ENCODE peak calls at places on chromosomes 3 and 15, in six cellular contexts. One of them, this sample, is unnamed.

GRCh38 chr3:111765136-111765535 is 93.9 kb upstream of the PHLDB2 start:
- DNase-seq in foreskin fibroblast: no peak
- DNase-seq in activated T-helper 9 cell treated with anti-CD3 and anti-CD28 coated beads, Interleukin-2, amount 50 U/mL, for 16 hours: no peak
- DNase-seq in M059J: no peak
- DNase-seq in NCI-H1092: no peak
- DNase-seq in AG08395: no peak
- DNase-seq in this sample: no peak

GRCh38 chr3:94115482-94115881 is 52.6 kb downstream of the NSUN3 start:
- DNase-seq in NCI-H1092: no peak
- DNase-seq in foreskin fibroblast: peak
- DNase-seq in M059J: peak
- DNase-seq in activated T-helper 9 cell treated with anti-CD3 and anti-CD28 coated beads, Interleukin-2, amount 50 U/mL, for 16 hours: no peak
- DNase-seq in AG08395: peak
- DNase-seq in this sample: no peak

GRCh38 chr15:49464513-49464912 is 41.5 kb downstream of the FGF7 start:
- DNase-seq in foreskin fibroblast: peak
- DNase-seq in activated T-helper 9 cell treated with anti-CD3 and anti-CD28 coated beads, Interleukin-2, amount 50 U/mL, for 16 hours: no peak
- DNase-seq in NCI-H1092: no peak
- DNase-seq in AG08395: no peak
- DNase-seq in M059J: no peak
- DNase-seq in this sample: no peak

GRCh38 chr3:178504128-178504527 is 32.1 kb upstream of the KCNMB2 start:
- DNase-seq in NCI-H1092: no peak
- DNase-seq in activated T-helper 9 cell treated with anti-CD3 and anti-CD28 coated beads, Interleukin-2, amount 50 U/mL, for 16 hours: no peak
- DNase-seq in foreskin fibroblast: no peak
- DNase-seq in AG08395: peak
- DNase-seq in M059J: peak
- DNase-seq in this sample: no peak

GRCh38 chr3:138206196-138206595 is 19.1 kb downstream of the ARMC8 start:
- DNase-seq in AG08395: no peak
- DNase-seq in M059J: no peak
- DNase-seq in activated T-helper 9 cell treated with anti-CD3 and anti-CD28 coated beads, Interleukin-2, amount 50 U/mL, for 16 hours: no peak
- DNase-seq in foreskin fibroblast: no peak
- DNase-seq in NCI-H1092: no peak
- DNase-seq in this sample: no peak

GRCh38 chr3:121995190-121996137 is 26.6 kb downstream of the ILDR1 start:
- DNase-seq in AG08395: peak
- DNase-seq in M059J: peak
- DNase-seq in activated T-helper 9 cell treated with anti-CD3 and anti-CD28 coated beads, Interleukin-2, amount 50 U/mL, for 16 hours: no peak
- DNase-seq in foreskin fibroblast: peak
- DNase-seq in NCI-H1092: no peak
- DNase-seq in this sample: no peak

GRCh38 chr3:105085506-105085905 is 281.2 kb upstream of the ALCAM start:
- DNase-seq in activated T-helper 9 cell treated with anti-CD3 and anti-CD28 coated beads, Interleukin-2, amount 50 U/mL, for 16 hours: no peak
- DNase-seq in M059J: no peak
- DNase-seq in NCI-H1092: no peak
- DNase-seq in foreskin fibroblast: no peak
- DNase-seq in AG08395: no peak
- DNase-seq in this sample: no peak

GRCh38 chr3:14728113-14728512 is 53.2 kb downstream of the C3orf20 start:
- DNase-seq in AG08395: no peak
- DNase-seq in M059J: no peak
- DNase-seq in activated T-helper 9 cell treated with anti-CD3 and anti-CD28 coated beads, Interleukin-2, amount 50 U/mL, for 16 hours: no peak
- DNase-seq in foreskin fibroblast: no peak
- DNase-seq in NCI-H1092: no peak
- DNase-seq in this sample: no peak

GRCh38 chr3:55626284-55626675 is 139.2 kb upstream of the WNT5A start:
- DNase-seq in NCI-H1092: no peak
- DNase-seq in AG08395: peak
- DNase-seq in activated T-helper 9 cell treated with anti-CD3 and anti-CD28 coated beads, Interleukin-2, amount 50 U/mL, for 16 hours: no peak
- DNase-seq in M059J: peak
- DNase-seq in foreskin fibroblast: no peak
- DNase-seq in this sample: no peak

GRCh38 chr15:39777497-39777896 is 5.1 kb downstream of the FSIP1 start:
- DNase-seq in activated T-helper 9 cell treated with anti-CD3 and anti-CD28 coated beads, Interleukin-2, amount 50 U/mL, for 16 hours: no peak
- DNase-seq in NCI-H1092: no peak
- DNase-seq in AG08395: no peak
- DNase-seq in M059J: peak
- DNase-seq in foreskin fibroblast: no peak
- DNase-seq in this sample: no peak

GRCh38 chr3:176734146-176734545 is 463.1 kb downstream of the TBL1XR1 start:
- DNase-seq in M059J: no peak
- DNase-seq in foreskin fibroblast: no peak
- DNase-seq in AG08395: no peak
- DNase-seq in activated T-helper 9 cell treated with anti-CD3 and anti-CD28 coated beads, Interleukin-2, amount 50 U/mL, for 16 hours: no peak
- DNase-seq in NCI-H1092: no peak
- DNase-seq in this sample: no peak

GRCh38 chr3:78176869-78177268 is 1137.0 kb downstream of the ROBO2 start:
- DNase-seq in M059J: no peak
- DNase-seq in activated T-helper 9 cell treated with anti-CD3 and anti-CD28 coated beads, Interleukin-2, amount 50 U/mL, for 16 hours: no peak
- DNase-seq in AG08395: no peak
- DNase-seq in foreskin fibroblast: no peak
- DNase-seq in NCI-H1092: no peak
- DNase-seq in this sample: no peak

GRCh38 chr3:167821248-167821805 is 85.8 kb downstream of the SERPINI1 start:
- DNase-seq in activated T-helper 9 cell treated with anti-CD3 and anti-CD28 coated beads, Interleukin-2, amount 50 U/mL, for 16 hours: no peak
- DNase-seq in foreskin fibroblast: no peak
- DNase-seq in M059J: no peak
- DNase-seq in AG08395: no peak
- DNase-seq in NCI-H1092: no peak
- DNase-seq in this sample: no peak

GRCh38 chr15:28861031-28861534 is 12.6 kb upstream of the GOLGA6L7 start:
- DNase-seq in AG08395: no peak
- DNase-seq in M059J: no peak
- DNase-seq in foreskin fibroblast: no peak
- DNase-seq in activated T-helper 9 cell treated with anti-CD3 and anti-CD28 coated beads, Interleukin-2, amount 50 U/mL, for 16 hours: no peak
- DNase-seq in NCI-H1092: no peak
- DNase-seq in this sample: no peak

GRCh38 chr3:13120246-13120927 is 47.2 kb upstream of the IQSEC1 start:
- DNase-seq in activated T-helper 9 cell treated with anti-CD3 and anti-CD28 coated beads, Interleukin-2, amount 50 U/mL, for 16 hours: no peak
- DNase-seq in foreskin fibroblast: no peak
- DNase-seq in NCI-H1092: no peak
- DNase-seq in AG08395: no peak
- DNase-seq in M059J: no peak
- DNase-seq in this sample: no peak

GRCh38 chr3:38030126-38031021 is 932 bp upstream of the PLCD1 start:
- DNase-seq in foreskin fibroblast: no peak
- DNase-seq in NCI-H1092: no peak
- DNase-seq in AG08395: no peak
- DNase-seq in M059J: no peak
- DNase-seq in activated T-helper 9 cell treated with anti-CD3 and anti-CD28 coated beads, Interleukin-2, amount 50 U/mL, for 16 hours: no peak
- DNase-seq in this sample: no peak

GRCh38 chr15:39407116-39407515 is 173.8 kb upstream of the THBS1 start:
- DNase-seq in activated T-helper 9 cell treated with anti-CD3 and anti-CD28 coated beads, Interleukin-2, amount 50 U/mL, for 16 hours: no peak
- DNase-seq in NCI-H1092: no peak
- DNase-seq in foreskin fibroblast: peak
- DNase-seq in AG08395: peak
- DNase-seq in M059J: no peak
- DNase-seq in this sample: no peak

GRCh38 chr3:71092665-71093064 is 490.9 kb downstream of the FOXP1 start:
- DNase-seq in activated T-helper 9 cell treated with anti-CD3 and anti-CD28 coated beads, Interleukin-2, amount 50 U/mL, for 16 hours: no peak
- DNase-seq in AG08395: no peak
- DNase-seq in M059J: no peak
- DNase-seq in NCI-H1092: no peak
- DNase-seq in foreskin fibroblast: no peak
- DNase-seq in this sample: no peak

GRCh38 chr3:66997560-66998074 is 490 bp upstream of the KBTBD8 start:
- DNase-seq in AG08395: no peak
- DNase-seq in foreskin fibroblast: no peak
- DNase-seq in NCI-H1092: no peak
- DNase-seq in M059J: no peak
- DNase-seq in activated T-helper 9 cell treated with anti-CD3 and anti-CD28 coated beads, Interleukin-2, amount 50 U/mL, for 16 hours: no peak
- DNase-seq in this sample: no peak

GRCh38 chr3:43907508-43907858 is 216.7 kb downstream of the ABHD5 start:
- DNase-seq in AG08395: no peak
- DNase-seq in M059J: no peak
- DNase-seq in foreskin fibroblast: no peak
- DNase-seq in activated T-helper 9 cell treated with anti-CD3 and anti-CD28 coated beads, Interleukin-2, amount 50 U/mL, for 16 hours: no peak
- DNase-seq in NCI-H1092: no peak
- DNase-seq in this sample: no peak

GRCh38 chr15:96367436-96368200 is 37.1 kb downstream of the NR2F2 start:
- DNase-seq in foreskin fibroblast: no peak
- DNase-seq in NCI-H1092: no peak
- DNase-seq in AG08395: no peak
- DNase-seq in activated T-helper 9 cell treated with anti-CD3 and anti-CD28 coated beads, Interleukin-2, amount 50 U/mL, for 16 hours: no peak
- DNase-seq in M059J: no peak
- DNase-seq in this sample: no peak

GRCh38 chr3:160953681-160954080 is 151.5 kb downstream of the B3GALNT1 start:
- DNase-seq in foreskin fibroblast: no peak
- DNase-seq in M059J: no peak
- DNase-seq in activated T-helper 9 cell treated with anti-CD3 and anti-CD28 coated beads, Interleukin-2, amount 50 U/mL, for 16 hours: no peak
- DNase-seq in AG08395: no peak
- DNase-seq in NCI-H1092: no peak
- DNase-seq in this sample: no peak

GRCh38 chr3:42814914-42815507 is 5.8 kb downstream of the ACKR2 start:
- DNase-seq in AG08395: no peak
- DNase-seq in NCI-H1092: no peak
- DNase-seq in M059J: peak
- DNase-seq in foreskin fibroblast: no peak
- DNase-seq in activated T-helper 9 cell treated with anti-CD3 and anti-CD28 coated beads, Interleukin-2, amount 50 U/mL, for 16 hours: no peak
- DNase-seq in this sample: no peak

GRCh38 chr15:96252148-96252547 is 78.4 kb upstream of the NR2F2 start:
- DNase-seq in foreskin fibroblast: no peak
- DNase-seq in AG08395: no peak
- DNase-seq in activated T-helper 9 cell treated with anti-CD3 and anti-CD28 coated beads, Interleukin-2, amount 50 U/mL, for 16 hours: no peak
- DNase-seq in M059J: no peak
- DNase-seq in NCI-H1092: no peak
- DNase-seq in this sample: no peak

GRCh38 chr3:119206611-119207511 is 33.5 kb downstream of the UPK1B start:
- DNase-seq in activated T-helper 9 cell treated with anti-CD3 and anti-CD28 coated beads, Interleukin-2, amount 50 U/mL, for 16 hours: no peak
- DNase-seq in AG08395: no peak
- DNase-seq in foreskin fibroblast: no peak
- DNase-seq in M059J: peak
- DNase-seq in NCI-H1092: no peak
- DNase-seq in this sample: no peak

This sample was measured in vagina.